ENCODE peak calls at places on chromosomes 1 and 21, in five cellular contexts. O is MM.1S, D is endothelial cell of umbilical vein, I is fibroblast of lung, R is HCT116. A is an unnamed sample.

GRCh38 chr1:9595156-9595967 is 6.7 kb downstream of the TMEM201 start:
- DNase-seq in O (no peak), D (no peak), I (no peak), R (no peak), A (no peak)

GRCh38 chr1:160674415-160674814 is 27.6 kb upstream of the SLAMF1 start:
- DNase-seq in O (peak), D (no peak), I (no peak), R (no peak), A (no peak)

GRCh38 chr1:178649582-178650350 is 75.3 kb upstream of the RALGPS2 start:
- DNase-seq in O (no peak), D (no peak), I (peak), R (no peak), A (no peak)

GRCh38 chr1:234918216-234918841 is 210.3 kb downstream of the TOMM20 start:
- DNase-seq in O (no peak), D (peak), I (peak), R (no peak), A (no peak)

GRCh38 chr1:87790756-87791155 is 462.1 kb downstream of the LMO4 start:
- DNase-seq in O (no peak), D (no peak), I (no peak), R (no peak), A (no peak)

GRCh38 chr1:151511636-151512215 is 539 bp downstream of the CGN start:
- DNase-seq in O (peak), D (no peak), I (no peak), R (no peak), A (peak)

GRCh38 chr1:38341694-38342093 is 295.1 kb upstream of the POU3F1 start:
- DNase-seq in O (no peak), D (no peak), I (no peak), R (no peak), A (no peak)

GRCh38 chr21:41923641-41924342 is 30.0 kb downstream of the C2CD2 start:
- DNase-seq in O (no peak), D (no peak), I (peak), R (no peak), A (no peak)

GRCh38 chr1:210251680-210252490 is 19.3 kb downstream of the SERTAD4 start:
- DNase-seq in O (no peak), D (no peak), I (no peak), R (no peak), A (no peak)

GRCh38 chr1:165763442-165763841 is 5.2 kb downstream of the TMCO1 start:
- DNase-seq in O (peak), D (no peak), I (no peak), R (no peak), A (no peak)

GRCh38 chr1:84669831-84670230 is 20.4 kb downstream of the SSX2IP start:
- DNase-seq in O (no peak), D (no peak), I (no peak), R (no peak), A (peak)

GRCh38 chr1:9914603-9914937 is 4.5 kb upstream of the CTNNBIP1 start:
- DNase-seq in O (no peak), D (no peak), I (no peak), R (no peak), A (no peak)

GRCh38 chr1:167713330-167714081 is 8.3 kb upstream of the MPZL1 start:
- DNase-seq in O (peak), D (peak), I (peak), R (no peak), A (no peak)

GRCh38 chr1:166111430-166111829 is 55.4 kb downstream of the FAM78B start:
- DNase-seq in O (no peak), D (no peak), I (no peak), R (no peak), A (no peak)

GRCh38 chr1:16117936-16118335 is 37.9 kb downstream of the EPHA2 start:
- DNase-seq in O (no peak), D (no peak), I (no peak), R (no peak), A (no peak)
- H3K4me2 ChIP-seq in O (no peak), D (no peak), I (no peak), R (no peak), A (no peak)

DNA sequence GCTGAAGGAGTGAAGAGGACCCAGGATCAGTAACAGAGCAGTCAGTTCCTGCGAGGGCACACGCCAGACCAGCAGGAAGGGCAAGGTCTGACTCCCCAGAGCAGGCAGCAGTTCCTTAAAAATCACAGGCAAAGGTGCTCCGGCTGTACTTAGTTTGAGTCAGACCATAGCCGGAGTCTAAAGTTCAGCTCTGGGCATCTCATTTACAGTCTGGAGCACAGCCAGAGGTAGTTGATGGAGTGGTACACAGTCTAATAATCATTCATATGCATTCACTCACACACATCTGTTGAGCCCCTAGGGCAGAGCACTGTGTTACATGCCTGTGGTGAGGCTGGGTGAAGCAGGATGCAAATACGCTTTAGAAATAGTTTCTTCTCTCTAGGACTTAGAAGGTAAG is 7.3 kb upstream of the AMIGO1 start:
- DNase-seq in O (no peak), D (no peak), I (no peak), R (no peak), A (peak)
- TF ChIP-seq EZH2 in O (no peak), D (no peak), I (no peak), R (no peak), A (no peak)

GRCh38 chr1:77378723-77379533 is 97.1 kb downstream of the AK5 start:
- DNase-seq in O (no peak), D (peak), I (peak), R (no peak), A (no peak)
- H3K4me2 ChIP-seq in O (no peak), D (no peak), I (no peak), R (no peak), A (no peak)

DNA sequence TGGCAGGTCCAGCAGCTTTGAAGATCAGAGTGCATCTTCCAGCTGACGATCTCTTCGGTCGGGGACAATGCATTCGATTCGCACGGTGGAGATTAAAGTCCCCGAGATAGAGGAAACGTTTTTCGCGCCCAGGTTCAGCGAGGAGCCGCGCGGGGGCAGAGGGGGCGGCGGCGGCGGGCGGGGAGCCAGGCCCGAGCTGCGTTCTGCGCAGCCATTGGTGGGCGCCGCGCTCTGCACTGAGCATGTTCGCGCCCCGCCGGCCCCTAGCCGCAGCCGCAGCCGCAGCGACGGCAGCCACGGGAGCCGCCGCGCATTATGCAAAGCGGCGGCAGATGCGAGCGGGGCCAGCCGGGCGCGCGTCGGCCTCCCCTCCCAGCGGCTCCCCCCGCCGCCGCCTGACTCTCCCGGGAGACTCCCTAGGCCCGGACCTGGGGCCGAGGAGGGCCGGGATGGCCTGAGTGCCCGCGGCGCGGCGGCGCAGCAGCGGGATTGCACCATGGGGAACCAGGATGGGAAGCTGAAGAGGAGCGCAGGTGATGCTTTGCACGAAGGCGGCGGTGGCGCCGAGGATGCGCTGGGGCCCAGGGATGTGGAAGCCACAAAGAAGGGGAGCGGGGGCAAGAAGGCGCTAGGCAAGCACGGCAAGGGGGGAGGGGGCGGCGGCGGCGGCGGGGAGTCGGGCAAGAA is at the start of gene FMN2:
- DNase-seq in O (peak), D (no peak), I (peak), R (no peak), A (peak)
- TF ChIP-seq EZH2 in O (no peak), D (peak), I (no peak), R (no peak), A (no peak)

A was measured in mammary epithelial cell.